ENCODE peak calls at places on chromosomes 12 and 14, in four cellular contexts. W is A549, Z is heart left ventricle, B is HepG2. K is an unnamed sample.
A peak's percentile ranks its signal among the peaks of the same experiment; 100 is the strongest.

GRCh38 chr14:65065719-65066118 is 36.6 kb downstream of the MAX start:
- DNase-seq in W (no peak), Z (no peak), B (no peak), K (no peak)

GRCh38 chr14:71438684-71439083 is 493.5 kb upstream of the RGS6 start:
- DNase-seq in W (no peak), Z (no peak), B (no peak), K (no peak)

GRCh38 chr14:88202296-88202695 is 120.8 kb downstream of the KCNK10 start:
- DNase-seq in W (no peak), Z (no peak), B (no peak), K (no peak)

GRCh38 chr12:53065975-53066593 is 13.1 kb downstream of the SPRYD3 start:
- DNase-seq in W (peak; percentile 80), Z (peak; percentile 87), B (peak; percentile 57), K (peak; percentile 87)

GRCh38 chr12:27539191-27539631 is 15.2 kb downstream of the PPFIBP1 start:
- DNase-seq in W (no peak), Z (no peak), B (no peak), K (no peak)

GRCh38 chr12:14187966-14188365 is 177.5 kb upstream of the ATF7IP start:
- DNase-seq in W (no peak), Z (no peak), B (no peak), K (no peak)

GRCh38 chr14:75282166-75282547 is 3.5 kb downstream of the FOS start:
- DNase-seq in W (no peak), Z (no peak), B (no peak), K (no peak)

GRCh38 chr12:133215724-133216123 is 20.0 kb downstream of the ANHX start:
- DNase-seq in W (no peak), Z (no peak), B (no peak), K (no peak)

GRCh38 chr12:42534184-42534838 is 55.2 kb downstream of the PRICKLE1 start:
- DNase-seq in W (no peak), Z (no peak), B (no peak), K (no peak)

GRCh38 chr12:113242018-113242418 is 20.8 kb downstream of the TPCN1 start:
- DNase-seq in W (no peak), Z (peak; percentile 49), B (no peak), K (no peak)

GRCh38 chr12:176321-177181 is 37.4 kb downstream of the SLC6A12 start:
- DNase-seq in W (peak; percentile 36), Z (peak; percentile 65), B (peak; percentile 61), K (no peak)

GRCh38 chr12:91853350-91854127 is 292.1 kb downstream of the BTG1 start:
- DNase-seq in W (no peak), Z (no peak), B (no peak), K (no peak)
- H3K27ac ChIP-seq in W (no peak overlapping the region), Z (no peak overlapping the region), B (no peak overlapping the region), K (peak overlapping the region; percentile 14)

GRCh38 chr12:97960225-97960624 is 497.6 kb downstream of the RMST start:
- DNase-seq in W (no peak), Z (no peak), B (no peak), K (no peak)
- TF ChIP-seq CTCF in W (no peak), Z (no peak), B (no peak), K (no peak)

DNA sequence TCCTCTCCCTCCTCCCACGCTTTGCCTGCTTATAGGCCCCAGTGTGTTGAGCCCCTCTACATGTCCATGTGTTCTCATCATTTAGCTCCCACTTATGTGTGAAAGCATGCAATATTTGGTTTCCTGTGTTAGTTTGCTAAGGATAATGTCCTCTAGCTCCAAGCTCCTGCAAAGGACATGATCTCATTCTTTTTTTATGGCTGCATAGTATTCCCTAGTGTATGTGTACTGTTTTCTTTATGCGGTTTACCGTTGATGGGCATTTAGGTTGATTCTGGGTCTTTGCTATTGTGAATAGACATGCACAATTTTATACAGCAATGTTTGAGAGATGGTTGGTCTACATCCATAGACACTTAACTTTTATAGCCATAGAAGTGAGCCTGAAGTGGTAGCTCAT is 5.1 kb downstream of the RESF1 start:
- DNase-seq in W (no peak), Z (no peak), B (no peak), K (no peak)
- H3K27ac ChIP-seq in W (no peak overlapping the region), Z (no peak overlapping the region), B (no peak overlapping the region), K (no peak overlapping the region)

DNA sequence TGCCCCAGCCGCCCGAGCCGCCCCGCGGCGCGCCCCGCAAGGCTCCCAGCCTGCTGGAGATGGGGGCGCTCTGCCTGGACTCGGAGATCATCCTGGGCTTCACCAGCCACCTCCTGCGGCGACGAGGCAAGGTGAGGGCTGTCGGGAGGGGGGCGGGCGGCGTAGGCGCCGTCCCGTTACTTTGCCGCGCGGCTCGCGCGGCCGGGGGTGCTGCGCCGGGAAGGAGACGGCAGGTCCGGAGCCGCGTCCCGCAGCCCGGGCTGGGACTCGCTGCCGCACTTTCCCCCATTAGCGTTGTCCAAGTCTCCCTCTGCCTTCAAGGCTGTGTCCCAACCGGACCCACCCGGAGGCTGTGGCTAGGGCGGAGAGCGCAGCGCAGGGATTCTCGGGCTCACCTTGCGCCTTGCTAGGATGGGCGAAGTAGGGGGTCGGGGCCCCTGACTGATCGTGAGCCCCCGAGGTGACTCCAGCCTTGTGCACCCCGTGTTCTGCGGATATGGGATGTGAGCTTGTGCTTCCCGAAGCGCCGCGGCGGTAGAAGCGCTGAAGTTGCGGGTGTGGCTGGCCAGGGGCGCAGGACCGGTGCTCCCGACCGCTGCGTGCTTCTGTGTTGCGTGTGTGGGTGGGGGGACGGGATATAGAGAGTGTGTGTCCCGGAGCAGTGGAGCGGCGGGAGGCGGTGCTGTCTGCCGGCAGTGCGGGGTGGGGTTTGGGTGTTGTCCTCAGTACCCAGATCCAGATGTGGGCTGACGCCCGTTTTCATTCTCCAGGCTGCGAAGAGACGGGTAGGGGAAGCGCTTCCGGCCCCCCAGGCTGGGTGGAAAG is 1.7 kb upstream of the KIF26A start:
- DNase-seq in W (peak; percentile 34), Z (peak; percentile 52), B (no peak), K (no peak)
- TF ChIP-seq CTCF in W (no peak), Z (no peak), B (no peak), K (no peak)

GRCh38 chr14:53953002-53953827 is 3.4 kb downstream of the BMP4 start:
- DNase-seq in W (peak; percentile 64), Z (peak; percentile 92), B (peak; percentile 69), K (peak; percentile 91)

GRCh38 chr14:53953828-53954550 is 2.6 kb downstream of the BMP4 start:
- DNase-seq in W (peak; percentile 32), Z (peak; percentile 66), B (peak; percentile 24), K (no peak)

GRCh38 chr14:53955234-53955556 is 1.4 kb downstream of the BMP4 start:
- DNase-seq in W (no peak), Z (no peak), B (no peak), K (no peak)

GRCh38 chr14:53955671-53956426 is 776 bp downstream of the BMP4 start:
- DNase-seq in W (peak; percentile 44), Z (peak; percentile 80), B (peak; percentile 37), K (peak; percentile 86)

GRCh38 chr14:53954551-53955233 is 1.9 kb downstream of the BMP4 start:
- DNase-seq in W (peak; percentile 21), Z (peak; percentile 69), B (no peak), K (no peak)
- H3K27ac ChIP-seq in W (peak overlapping the region; percentile 65), Z (peak overlapping the region; percentile 88), B (peak overlapping the region; percentile 85), K (peak overlapping the region; percentile 55)

GRCh38 chr12:40525054-40525453 is 167.2 kb upstream of the CNTN1 start:
- DNase-seq in W (no peak), Z (no peak), B (no peak), K (no peak)

GRCh38 chr12:40522837-40523236 is 169.4 kb upstream of the CNTN1 start:
- DNase-seq in W (no peak), Z (no peak), B (no peak), K (no peak)
- TF ChIP-seq CTCF in W (no peak), Z (no peak), B (no peak), K (no peak)

GRCh38 chr14:77598366-77599050 is 17.9 kb downstream of the SPTLC2 start:
- DNase-seq in W (no peak), Z (no peak), B (no peak), K (no peak)
- H3K27ac ChIP-seq in W (no peak overlapping the region), Z (no peak overlapping the region), B (no peak overlapping the region), K (no peak overlapping the region)

K was measured in coronary artery.